ENCODE peak calls at places on chromosomes 3 and 15, in four cellular contexts. N is tibial nerve, X is lower lobe of right lung, E is A549. Y is an unnamed sample.

GRCh38 chr15:71294636-71295241 is 179.5 kb downstream of the THSD4 start:
- DNase-seq in E (peak), X (no peak), N (no peak), Y (peak)

GRCh38 chr3:189975376-189975990 is 145.2 kb downstream of the P3H2 start:
- DNase-seq in X (no peak), E (no peak), N (no peak), Y (no peak)

GRCh38 chr15:45376300-45376928 is 1.9 kb downstream of the GATM start:
- DNase-seq in X (no peak), E (no peak), N (no peak), Y (no peak)

GRCh38 chr3:36417237-36417636 is 36.9 kb downstream of the STAC start:
- DNase-seq in X (no peak), E (no peak), N (no peak), Y (no peak)

GRCh38 chr3:101179637-101180036 is 140.7 kb downstream of the IMPG2 start:
- DNase-seq in N (no peak), X (no peak), E (no peak), Y (no peak)

GRCh38 chr3:141875893-141876380 is 506 bp upstream of the ATP1B3 start:
- DNase-seq in N (peak), E (peak), X (peak), Y (peak)

GRCh38 chr3:60086811-60087210 is 1037.0 kb upstream of the CFAP20DC start:
- DNase-seq in X (no peak), E (no peak), N (no peak), Y (no peak)

GRCh38 chr3:38574411-38575278 is 74.8 kb downstream of the SCN5A start:
- DNase-seq in N (no peak), E (no peak), X (peak), Y (no peak)

GRCh38 chr3:143727391-143727790 is 120.9 kb downstream of the SLC9A9 start:
- DNase-seq in N (no peak), E (no peak), X (no peak), Y (no peak)

GRCh38 chr3:66985336-66985920 is 12.7 kb upstream of the KBTBD8 start:
- DNase-seq in E (no peak), X (no peak), N (no peak), Y (no peak)

GRCh38 chr3:16897254-16897926 is 12.6 kb downstream of the PLCL2 start:
- DNase-seq in E (peak), X (no peak), N (no peak), Y (no peak)

GRCh38 chr15:38074029-38074428 is 139.6 kb downstream of the TMCO5A start:
- DNase-seq in E (no peak), X (no peak), N (no peak), Y (no peak)

GRCh38 chr15:67144609-67145306 is 79.4 kb downstream of the SMAD3 start:
- DNase-seq in E (no peak), N (no peak), X (no peak), Y (no peak)

GRCh38 chr3:50604628-50605588 is 6.7 kb downstream of the CISH start:
- DNase-seq in X (no peak), E (no peak), N (no peak), Y (peak)

GRCh38 chr15:39529457-39529856 is 51.4 kb upstream of the THBS1 start:
- DNase-seq in E (no peak), X (no peak), N (no peak), Y (no peak)

GRCh38 chr15:92166029-92166428 is 227.7 kb upstream of the ST8SIA2 start:
- DNase-seq in N (no peak), X (no peak), E (no peak), Y (no peak)

GRCh38 chr15:92949604-92950249 is 49.6 kb downstream of the CHD2 start:
- DNase-seq in E (peak), N (no peak), X (no peak), Y (no peak)

GRCh38 chr3:99789322-99789721 is 28.3 kb upstream of the CMSS1 start:
- DNase-seq in E (peak), X (no peak), N (no peak), Y (no peak)

GRCh38 chr3:18774319-18774877 is 349.3 kb upstream of the SATB1 start:
- DNase-seq in E (no peak), X (no peak), N (no peak), Y (no peak)

GRCh38 chr15:59741274-59741906 is 52.3 kb upstream of the BNIP2 start:
- DNase-seq in N (no peak), E (peak), X (no peak), Y (no peak)

GRCh38 chr3:65831733-65832425 is 206.8 kb downstream of the MAGI1 start:
- DNase-seq in E (no peak), N (no peak), X (no peak), Y (no peak)

GRCh38 chr15:96160269-96160668 is 170.2 kb upstream of the NR2F2 start:
- DNase-seq in X (no peak), N (peak), E (no peak), Y (peak)

GRCh38 chr3:1552831-1553230 is 460.0 kb downstream of the CNTN6 start:
- DNase-seq in X (no peak), E (no peak), N (no peak), Y (no peak)

GRCh38 chr3:112640864-112641751 is at the start of gene CCDC80:
- DNase-seq in X (no peak), N (no peak), E (peak), Y (no peak)

GRCh38 chr3:110664148-110664547 is 407.5 kb upstream of the NECTIN3 start:
- DNase-seq in X (no peak), N (no peak), E (no peak), Y (no peak)

GRCh38 chr15:66882251-66883020 is 180.4 kb downstream of the SMAD6 start:
- DNase-seq in E (no peak), X (no peak), N (no peak), Y (no peak)

GRCh38 chr3:69174871-69175737 is 52.7 kb upstream of the LMOD3 start:
- DNase-seq in E (no peak), N (no peak), X (no peak), Y (no peak)

GRCh38 chr3:177744873-177745646 is 547.8 kb upstream of the TBL1XR1 start:
- DNase-seq in N (no peak), X (peak), E (no peak), Y (no peak)

GRCh38 chr3:106029941-106030619 is 161.3 kb upstream of the CBLB start:
- DNase-seq in E (peak), X (no peak), N (no peak), Y (no peak)

GRCh38 chr3:159077860-159078259 is 276.0 kb downstream of the MFSD1 start:
- DNase-seq in N (no peak), E (no peak), X (no peak), Y (no peak)

GRCh38 chr3:112132975-112133448 is at the start of gene GCSAM:
- DNase-seq in X (peak), N (peak), E (no peak), Y (peak)

GRCh38 chr15:23629234-23629805 is 18.3 kb downstream of the MAGEL2 start:
- DNase-seq in X (no peak), E (no peak), N (no peak), Y (no peak)

GRCh38 chr3:14522129-14522691 is 17.9 kb downstream of the GRIP2 start:
- DNase-seq in E (no peak), N (no peak), X (no peak), Y (no peak)

GRCh38 chr3:133820889-133821675 is 15.5 kb downstream of the SRPRB start:
- DNase-seq in X (no peak), N (no peak), E (no peak), Y (no peak)
- H3K27ac ChIP-seq in X (no peak), N (peak), E (no peak), Y (no peak)

DNA sequence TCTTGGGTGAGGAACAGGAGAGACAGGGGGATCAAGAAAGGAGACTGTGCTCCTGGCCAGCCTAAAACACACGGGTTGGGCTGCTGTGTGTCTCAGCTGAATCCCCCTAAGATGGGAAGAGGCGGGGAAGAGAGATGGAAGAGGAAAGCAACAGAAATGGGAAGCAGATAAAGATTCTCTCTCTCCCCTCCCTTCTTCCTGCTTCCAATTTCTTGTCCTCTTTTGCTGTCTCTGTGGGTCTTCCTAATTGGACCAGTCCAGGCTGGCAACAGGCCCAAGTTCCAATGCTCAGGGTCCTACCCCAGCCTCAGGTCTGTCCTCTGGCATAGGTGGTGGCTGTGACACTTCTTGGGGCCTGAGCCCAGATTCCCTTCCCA is 7.1 kb downstream of the ISLR2 start:
- DNase-seq in N (no peak), E (no peak), X (no peak), Y (no peak)
- H3K27ac ChIP-seq in N (no peak), E (no peak), X (no peak), Y (no peak)

DNA sequence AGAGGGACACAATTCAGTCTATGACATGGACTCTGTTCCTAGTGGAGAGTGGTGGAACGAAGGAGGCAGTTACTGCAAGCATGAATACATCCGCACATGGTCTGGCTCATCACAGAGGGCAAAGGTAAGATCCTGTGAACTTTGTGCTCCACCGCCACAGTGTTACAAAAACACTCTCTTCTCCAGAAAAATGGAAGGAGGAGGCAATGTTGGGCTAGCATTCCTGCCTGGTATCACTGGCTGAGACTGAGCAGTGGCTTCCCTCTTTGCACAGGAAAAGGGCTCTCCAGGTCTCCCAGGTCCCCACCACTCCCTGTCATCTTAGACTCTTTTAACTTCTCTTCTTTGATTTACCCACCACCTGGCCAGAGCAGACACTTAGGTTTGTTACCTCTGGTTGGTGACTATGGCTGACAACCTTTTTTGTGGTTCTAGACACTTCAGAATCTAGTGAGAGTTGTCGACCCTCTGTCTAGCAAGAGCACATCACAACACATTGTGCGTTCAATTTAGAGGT is 1.5 kb upstream of the EEFSEC start:
- DNase-seq in N (no peak), E (no peak), X (no peak), Y (no peak)
- H3K27ac ChIP-seq in N (no peak), E (no peak), X (no peak), Y (no peak)

DNA sequence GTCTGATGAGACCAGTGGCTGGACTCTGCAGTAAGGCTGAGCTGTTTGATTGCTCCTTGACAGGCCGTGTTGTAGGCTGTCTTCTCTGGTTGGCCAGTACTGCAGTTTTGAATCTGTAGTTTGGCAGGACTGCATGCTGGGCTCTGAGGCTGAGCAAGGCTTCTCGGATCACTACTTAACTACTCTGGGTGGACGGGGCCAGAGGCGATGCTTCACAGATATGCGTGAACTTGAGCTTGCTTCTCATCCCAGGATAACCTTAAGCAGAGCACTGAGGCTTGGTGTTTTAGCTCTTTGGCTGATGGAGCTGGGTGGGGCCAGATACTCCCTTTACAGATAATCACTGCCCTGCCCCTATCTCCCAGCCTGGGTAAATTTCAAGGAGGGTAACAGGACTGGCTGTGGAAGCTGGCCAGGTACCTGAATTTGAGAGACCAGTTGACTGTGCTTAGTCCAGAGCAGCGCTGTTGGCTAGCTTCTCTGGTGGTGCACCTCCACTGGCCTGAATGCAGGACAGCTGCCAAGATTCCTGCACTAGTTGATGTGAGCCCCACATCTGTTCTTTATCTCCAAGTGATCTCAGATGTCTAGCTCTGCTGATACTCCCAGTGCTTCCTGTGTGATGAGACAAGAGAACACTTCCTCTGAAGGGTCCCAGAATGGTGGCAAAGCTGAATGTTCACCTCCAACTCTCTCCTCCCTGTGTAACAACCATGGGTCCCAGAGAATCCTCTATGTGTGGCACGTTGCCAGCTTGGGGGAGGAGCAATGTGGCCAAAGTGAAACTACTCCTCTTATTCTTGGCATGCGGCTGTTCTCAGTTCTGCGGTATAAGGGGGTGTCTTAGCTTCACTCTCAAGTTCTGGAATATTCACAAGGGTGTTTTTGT is 37.9 kb downstream of the RPL39L start:
- DNase-seq in N (peak), X (peak), E (peak), Y (peak)
- H3K27ac ChIP-seq in N (peak), X (peak), E (peak), Y (no peak)

GRCh38 chr3:123423026-123423425 is 25.9 kb downstream of the ADCY5 start:
- DNase-seq in N (no peak), E (no peak), X (no peak), Y (peak)
- H3K27ac ChIP-seq in N (no peak), E (no peak), X (no peak), Y (peak)

GRCh38 chr15:80776420-80777045 is 2.6 kb upstream of the CEMIP start:
- DNase-seq in N (peak), X (peak), E (peak), Y (peak)
- H3K27ac ChIP-seq in N (no peak), X (peak), E (no peak), Y (no peak)

DNA sequence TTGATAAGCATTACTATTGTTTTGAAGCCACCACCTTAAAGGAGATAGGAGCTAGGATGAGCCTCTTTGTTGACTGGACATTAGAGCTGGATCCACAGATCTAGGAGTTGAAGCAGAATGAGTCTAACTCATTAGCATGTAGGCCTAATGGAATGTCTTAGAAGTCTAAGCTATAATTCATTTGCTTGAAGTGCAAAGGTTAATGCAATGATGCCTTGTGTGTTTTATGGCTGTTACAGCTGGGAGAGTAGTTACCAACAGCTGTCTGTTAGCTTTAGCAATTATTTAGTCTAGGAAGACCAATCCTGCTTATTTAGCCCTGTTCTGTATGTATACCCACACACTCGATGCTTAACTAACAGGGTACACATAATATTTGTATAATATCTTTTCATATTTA is 419.3 kb downstream of the TUSC7 start:
- DNase-seq in N (no peak), E (no peak), X (no peak), Y (no peak)
- H3K27ac ChIP-seq in N (no peak), E (no peak), X (no peak), Y (no peak)

DNA sequence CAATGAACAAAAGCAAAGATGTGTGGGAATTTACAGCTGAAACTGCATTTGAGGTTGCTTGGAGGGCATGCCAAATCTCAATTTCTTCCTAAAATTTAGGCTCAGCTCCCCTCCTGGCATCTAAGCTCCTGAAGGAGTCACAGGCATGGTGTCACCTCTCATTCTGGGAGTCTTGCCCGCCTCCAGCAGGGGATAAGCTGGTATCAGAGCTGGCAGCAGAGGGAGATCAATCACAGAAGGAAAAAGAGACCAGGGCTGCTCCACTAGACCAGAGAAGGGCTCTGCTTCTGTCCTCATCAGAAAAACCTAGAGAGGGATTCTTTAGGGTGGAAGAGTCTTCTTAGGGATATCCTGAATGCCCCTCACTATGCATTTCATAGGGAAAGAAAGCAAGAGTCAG is 150.4 kb upstream of the SLC6A11 start:
- DNase-seq in N (no peak), X (no peak), E (no peak), Y (no peak)
- H3K27ac ChIP-seq in N (no peak), X (no peak), E (no peak), Y (no peak)

GRCh38 chr15:49673861-49674260 is 53.0 kb downstream of the DTWD1 start:
- DNase-seq in X (no peak), N (no peak), E (no peak), Y (no peak)
- H3K27ac ChIP-seq in X (no peak), N (peak), E (no peak), Y (no peak)